ENCODE peak calls at places on chromosome 3, in ten cellular contexts. Z, A, D, J, E, Q, V, N, P and M are unnamed samples.
A peak's percentile ranks its signal among the peaks of the same experiment; 100 is the strongest.

GRCh38 chr3:159992601-159993000 is 4.0 kb downstream of the IL12A start:
- DNase-seq in Z (no peak), A (no peak), D (no peak), J (no peak), E (no peak), Q (no peak), V (no peak), N (no peak), P (no peak), M (no peak)

GRCh38 chr3:11558002-11558401 is 85.7 kb downstream of the VGLL4 start:
- DNase-seq in Z (no peak), A (no peak), D (peak; percentile 35), J (no peak), E (no peak), Q (no peak), V (peak; percentile 90), N (no peak), P (no peak), M (no peak)

GRCh38 chr3:47588053-47588452 is 9.4 kb upstream of the CSPG5 start:
- DNase-seq in Z (no peak), A (no peak), D (no peak), J (no peak), E (no peak), Q (peak; percentile 59), V (no peak), N (no peak), P (no peak), M (no peak)

GRCh38 chr3:17645074-17645698 is 97.2 kb downstream of the TBC1D5 start:
- DNase-seq in Z (peak; percentile 67), A (no peak), D (peak; percentile 60), J (peak; percentile 49), E (no peak), Q (no peak), V (peak; percentile 76), N (no peak), P (no peak), M (peak; percentile 65)

GRCh38 chr3:32593903-32594525 is 23.4 kb upstream of the DYNC1LI1 start:
- DNase-seq in Z (no peak), A (no peak), D (peak; percentile 44), J (no peak), E (no peak), Q (no peak), V (peak; percentile 56), N (no peak), P (no peak), M (no peak)

GRCh38 chr3:59802045-59802444 is 752.2 kb upstream of the CFAP20DC start:
- DNase-seq in Z (no peak), A (no peak), D (no peak), J (no peak), E (no peak), Q (no peak), V (no peak), N (no peak), P (peak; percentile 5), M (no peak)

GRCh38 chr3:150362515-150363302 is 45.4 kb upstream of the TSC22D2 start:
- DNase-seq in Z (peak; percentile 20), A (no peak), D (no peak), J (no peak), E (no peak), Q (no peak), V (no peak), N (no peak), P (no peak), M (no peak)

GRCh38 chr3:71022552-71023335 is 560.8 kb downstream of the FOXP1 start:
- DNase-seq in Z (peak; percentile 23), A (no peak), D (peak; percentile 9), J (no peak), E (no peak), Q (no peak), V (peak; percentile 10), N (no peak), P (peak; percentile 66), M (peak; percentile 71)

GRCh38 chr3:147616998-147617619 is 207.9 kb downstream of the ZIC1 start:
- DNase-seq in Z (peak; percentile 18), A (no peak), D (peak; percentile 19), J (no peak), E (no peak), Q (no peak), V (peak; percentile 12), N (no peak), P (no peak), M (peak; percentile 39)

GRCh38 chr3:18389108-18389733 is 35.9 kb downstream of the SATB1 start:
- DNase-seq in Z (peak; percentile 3), A (no peak), D (peak; percentile 17), J (peak; percentile 10), E (no peak), Q (no peak), V (peak; percentile 5), N (peak; percentile 35), P (peak; percentile 31), M (no peak)

GRCh38 chr3:36394176-36394575 is 13.9 kb downstream of the STAC start:
- DNase-seq in Z (no peak), A (no peak), D (no peak), J (no peak), E (no peak), Q (no peak), V (no peak), N (no peak), P (no peak), M (no peak)

GRCh38 chr3:189139631-189140030 is 32.1 kb upstream of the TPRG1 start:
- DNase-seq in Z (no peak), A (no peak), D (no peak), J (no peak), E (no peak), Q (no peak), V (no peak), N (no peak), P (no peak), M (no peak)

GRCh38 chr3:169914321-169914720 is 2.9 kb downstream of the SAMD7 start:
- DNase-seq in Z (no peak), A (no peak), D (peak; percentile 71), J (no peak), E (no peak), Q (no peak), V (peak; percentile 22), N (no peak), P (no peak), M (no peak)

GRCh38 chr3:138381950-138382715 is 33.8 kb downstream of the MRAS start:
- DNase-seq in Z (peak; percentile 49), A (peak; percentile 53), D (peak; percentile 60), J (no peak), E (peak; percentile 82), Q (no peak), V (peak; percentile 45), N (no peak), P (peak; percentile 70), M (no peak)

GRCh38 chr3:5304188-5304587 is 116.7 kb downstream of the EDEM1 start:
- DNase-seq in Z (no peak), A (no peak), D (no peak), J (no peak), E (no peak), Q (no peak), V (no peak), N (no peak), P (no peak), M (no peak)

GRCh38 chr3:66561374-66561773 is 60.6 kb upstream of the LRIG1 start:
- DNase-seq in Z (no peak), A (no peak), D (peak; percentile 20), J (no peak), E (no peak), Q (no peak), V (peak; percentile 41), N (no peak), P (no peak), M (no peak)

GRCh38 chr3:178551916-178552321 is 15.7 kb downstream of the KCNMB2 start:
- DNase-seq in Z (no peak), A (no peak), D (peak; percentile 53), J (no peak), E (peak; percentile 30), Q (no peak), V (peak; percentile 13), N (no peak), P (no peak), M (no peak)

GRCh38 chr3:166446291-166446690 is 609.1 kb upstream of the BCHE start:
- DNase-seq in Z (no peak), A (no peak), D (peak; percentile 71), J (no peak), E (no peak), Q (no peak), V (peak; percentile 78), N (no peak), P (no peak), M (no peak)

GRCh38 chr3:153215971-153216370 is 53.9 kb downstream of the RAP2B start:
- DNase-seq in Z (no peak), A (no peak), D (no peak), J (no peak), E (no peak), Q (no peak), V (no peak), N (no peak), P (no peak), M (no peak)

GRCh38 chr3:188185717-188186236 is 31.8 kb downstream of the LPP start:
- DNase-seq in Z (peak; percentile 85), A (no peak), D (peak; percentile 84), J (no peak), E (no peak), Q (no peak), V (no peak), N (no peak), P (peak; percentile 94), M (no peak)

GRCh38 chr3:139935866-139936817 is 1.2 kb downstream of the CLSTN2 start:
- DNase-seq in Z (no peak), A (no peak), D (peak; percentile 44), J (peak; percentile 20), E (peak; percentile 64), Q (no peak), V (no peak), N (no peak), P (peak; percentile 38), M (no peak)

GRCh38 chr3:126537730-126538281 is 13.9 kb downstream of the CHST13 start:
- DNase-seq in Z (no peak), A (no peak), D (no peak), J (no peak), E (peak; percentile 29), Q (peak; percentile 55), V (no peak), N (no peak), P (no peak), M (no peak)

GRCh38 chr3:71728632-71729342 is 3.6 kb upstream of the EIF4E3 start:
- DNase-seq in Z (no peak), A (no peak), D (peak; percentile 10), J (peak; percentile 19), E (no peak), Q (no peak), V (no peak), N (no peak), P (peak; percentile 78), M (peak; percentile 69)

GRCh38 chr3:111758642-111759041 is 100.4 kb upstream of the PHLDB2 start:
- DNase-seq in Z (no peak), A (no peak), D (peak; percentile 65), J (no peak), E (no peak), Q (no peak), V (peak; percentile 73), N (no peak), P (no peak), M (no peak)

GRCh38 chr3:124685481-124685880 is 44.8 kb upstream of the UMPS start:
- DNase-seq in Z (no peak), A (no peak), D (no peak), J (no peak), E (no peak), Q (no peak), V (no peak), N (no peak), P (no peak), M (no peak)

GRCh38 chr3:4449043-4449803 is 17.8 kb downstream of the SUMF1 start:
- DNase-seq in Z (no peak), A (no peak), D (no peak), J (no peak), E (no peak), Q (no peak), V (no peak), N (no peak), P (no peak), M (no peak)

GRCh38 chr3:146166450-146167222 is 5.7 kb upstream of the PLOD2 start:
- DNase-seq in Z (peak; percentile 58), A (no peak), D (peak; percentile 97), J (no peak), E (no peak), Q (no peak), V (peak; percentile 83), N (no peak), P (peak; percentile 28), M (no peak)

GRCh38 chr3:10941972-10942371 is 50.6 kb upstream of the SLC6A1 start:
- DNase-seq in Z (no peak), A (no peak), D (no peak), J (peak; percentile 25), E (no peak), Q (peak; percentile 43), V (no peak), N (peak; percentile 39), P (peak; percentile 65), M (peak; percentile 34)